ENCODE peak calls at places on chromosome 10, in eight cellular contexts. G is heart left ventricle, O is transverse colon, K is prostate gland, T is uterus, F is A549, N is HCT116, V is H1. L is an unnamed sample.

GRCh38 chr10:15487376-15487775 is 116.3 kb upstream of the FAM171A1 start:
- DNase-seq in G (no peak), V (no peak), F (no peak), T (no peak), K (no peak), N (no peak), O (no peak), L (no peak)

GRCh38 chr10:501596-501995 is 187.9 kb downstream of the DIP2C start:
- DNase-seq in G (no peak), T (peak), K (no peak), V (no peak), O (no peak), N (no peak), F (no peak), L (no peak)

GRCh38 chr10:123249894-123250293 is 95.7 kb downstream of the BUB3 start:
- DNase-seq in G (no peak), V (no peak), K (no peak), T (no peak), F (no peak), O (no peak), N (no peak), L (no peak)

GRCh38 chr10:110547139-110547761 is 20.2 kb upstream of the SMC3 start:
- DNase-seq in N (peak), G (no peak), O (no peak), K (no peak), F (peak), T (no peak), V (no peak), L (no peak)

GRCh38 chr10:50464004-50464409 is 159.7 kb downstream of the SGMS1 start:
- DNase-seq in N (no peak), F (no peak), G (no peak), V (no peak), K (no peak), T (no peak), O (no peak), L (no peak)

GRCh38 chr10:122207135-122207534 is 64.0 kb upstream of the BTBD16 start:
- DNase-seq in K (no peak), O (no peak), G (no peak), V (no peak), N (no peak), F (no peak), T (no peak), L (no peak)

GRCh38 chr10:57692255-57692980 is 575.3 kb downstream of the IPMK start:
- DNase-seq in F (peak), T (no peak), N (no peak), O (no peak), K (no peak), V (no peak), G (no peak), L (no peak)

GRCh38 chr10:121715076-121715475 is 116.8 kb upstream of the FGFR2 start:
- DNase-seq in K (no peak), G (no peak), F (no peak), O (no peak), N (no peak), V (no peak), T (no peak), L (peak)

GRCh38 chr10:3429651-3430050 is 257.1 kb upstream of the PITRM1 start:
- DNase-seq in K (no peak), V (no peak), G (no peak), F (no peak), N (no peak), T (peak), O (no peak), L (no peak)

GRCh38 chr10:103668351-103669242 is 175.1 kb downstream of the NEURL1 start:
- DNase-seq in F (no peak), T (peak), O (peak), N (no peak), G (peak), V (no peak), K (no peak), L (peak)

GRCh38 chr10:29811751-29812427 is 177.1 kb upstream of the SVIL start:
- DNase-seq in G (peak), N (no peak), O (peak), F (peak), K (peak), T (peak), V (no peak), L (no peak)
- TF ChIP-seq POLR2A in G (no peak), N (no peak), O (no peak), F (no peak), K (no peak), T (no peak), V (no peak), L (no peak)

GRCh38 chr10:96025566-96025965 is 17.8 kb upstream of the CCNJ start:
- DNase-seq in F (peak), G (no peak), O (no peak), K (no peak), T (no peak), V (no peak), N (peak), L (no peak)
- TF ChIP-seq CTCF in F (no peak), G (no peak), O (no peak), K (no peak), T (no peak), V (peak), N (peak), L (no peak)

GRCh38 chr10:24518981-24519597 is 204.6 kb downstream of the ARHGAP21 start:
- DNase-seq in V (no peak), G (peak), K (peak), O (peak), T (peak), N (peak), F (peak), L (no peak)
- TF ChIP-seq POLR2A in V (no peak), G (no peak), K (no peak), O (no peak), T (no peak), N (no peak), F (no peak), L (no peak)

GRCh38 chr10:71370031-71370430 is 26.7 kb upstream of the CDH23 start:
- DNase-seq in K (no peak), T (no peak), F (no peak), G (no peak), V (no peak), N (no peak), O (no peak), L (no peak)

GRCh38 chr10:71367279-71367678 is 29.4 kb upstream of the CDH23 start:
- DNase-seq in G (no peak), O (no peak), V (no peak), K (no peak), N (no peak), T (no peak), F (no peak), L (no peak)

GRCh38 chr10:71366710-71367109 is 30.0 kb upstream of the CDH23 start:
- DNase-seq in O (no peak), F (no peak), T (no peak), V (no peak), N (no peak), G (no peak), K (no peak), L (no peak)

GRCh38 chr10:71369602-71370001 is 27.1 kb upstream of the CDH23 start:
- DNase-seq in N (no peak), V (no peak), O (no peak), T (no peak), K (no peak), G (no peak), F (no peak), L (no peak)

DNA sequence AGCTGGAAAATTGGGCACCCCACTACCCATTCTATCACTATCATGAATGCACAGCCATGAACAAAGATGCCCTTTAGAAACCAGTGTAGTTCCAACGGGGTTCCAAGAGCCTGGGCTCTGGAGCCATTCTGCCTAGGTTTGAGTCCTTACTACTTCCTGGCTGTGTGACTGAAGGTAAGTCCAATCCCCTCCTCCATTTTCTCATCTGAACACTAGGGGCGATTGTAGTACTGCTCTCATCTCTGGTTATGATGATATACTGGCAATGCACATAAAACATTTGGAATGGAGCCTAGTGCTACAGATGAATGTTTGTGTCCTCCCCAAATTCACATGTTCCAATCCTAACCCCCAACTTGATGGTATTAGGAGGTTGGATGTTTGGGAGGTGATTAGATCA is 28.1 kb upstream of the CDH23 start:
- DNase-seq in N (no peak), O (no peak), T (no peak), G (no peak), K (no peak), F (peak), V (no peak), L (no peak)
- TF ChIP-seq CTCF in N (peak), O (no peak), T (no peak), G (no peak), K (no peak), F (no peak), V (peak), L (no peak)

GRCh38 chr10:35636942-35637341 is 5.2 kb downstream of the FZD8 start:
- DNase-seq in G (no peak), V (no peak), N (no peak), O (no peak), F (no peak), K (no peak), T (no peak), L (no peak)

GRCh38 chr10:35633006-35633980 is 8.8 kb downstream of the FZD8 start:
- DNase-seq in G (no peak), T (no peak), V (no peak), N (no peak), F (no peak), K (no peak), O (no peak), L (no peak)

GRCh38 chr10:35637456-35637855 is 4.6 kb downstream of the FZD8 start:
- DNase-seq in F (no peak), N (no peak), T (no peak), V (no peak), O (no peak), G (no peak), K (no peak), L (no peak)

GRCh38 chr10:35638116-35638515 is 4.0 kb downstream of the FZD8 start:
- DNase-seq in N (no peak), K (no peak), F (no peak), T (no peak), V (no peak), O (no peak), G (no peak), L (no peak)

DNA sequence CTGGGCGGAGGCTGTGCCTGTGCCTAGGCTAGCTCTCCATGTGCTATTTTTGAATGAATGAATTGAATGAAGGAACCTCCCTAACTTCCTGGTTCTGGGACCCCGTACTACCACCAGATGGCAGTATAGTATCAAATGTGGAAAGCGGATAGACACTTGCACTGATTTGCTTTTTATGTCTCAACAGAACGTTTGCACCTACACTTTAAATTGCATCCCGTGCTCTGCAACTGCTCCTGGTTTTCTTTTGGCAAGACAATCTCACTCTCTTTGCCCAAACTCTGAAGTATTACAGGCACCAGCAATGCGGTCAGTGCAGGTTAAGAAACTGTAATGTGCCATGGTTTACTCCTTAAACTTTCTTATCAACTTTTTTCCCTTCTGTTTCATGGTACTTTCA is 6.5 kb downstream of the FZD8 start:
- DNase-seq in K (peak), V (no peak), G (no peak), N (peak), O (peak), F (peak), T (peak), L (no peak)
- TF ChIP-seq POLR2A in K (no peak), V (no peak), G (no peak), N (no peak), O (no peak), F (no peak), T (no peak), L (no peak)

GRCh38 chr10:100970076-100970913 is 991 bp downstream of the SEMA4G start:
- DNase-seq in N (peak), G (no peak), O (peak), V (no peak), F (peak), K (peak), T (no peak), L (no peak)
- TF ChIP-seq CTCF in N (no peak), G (no peak), O (no peak), V (no peak), F (no peak), K (no peak), T (no peak), L (no peak)

DNA sequence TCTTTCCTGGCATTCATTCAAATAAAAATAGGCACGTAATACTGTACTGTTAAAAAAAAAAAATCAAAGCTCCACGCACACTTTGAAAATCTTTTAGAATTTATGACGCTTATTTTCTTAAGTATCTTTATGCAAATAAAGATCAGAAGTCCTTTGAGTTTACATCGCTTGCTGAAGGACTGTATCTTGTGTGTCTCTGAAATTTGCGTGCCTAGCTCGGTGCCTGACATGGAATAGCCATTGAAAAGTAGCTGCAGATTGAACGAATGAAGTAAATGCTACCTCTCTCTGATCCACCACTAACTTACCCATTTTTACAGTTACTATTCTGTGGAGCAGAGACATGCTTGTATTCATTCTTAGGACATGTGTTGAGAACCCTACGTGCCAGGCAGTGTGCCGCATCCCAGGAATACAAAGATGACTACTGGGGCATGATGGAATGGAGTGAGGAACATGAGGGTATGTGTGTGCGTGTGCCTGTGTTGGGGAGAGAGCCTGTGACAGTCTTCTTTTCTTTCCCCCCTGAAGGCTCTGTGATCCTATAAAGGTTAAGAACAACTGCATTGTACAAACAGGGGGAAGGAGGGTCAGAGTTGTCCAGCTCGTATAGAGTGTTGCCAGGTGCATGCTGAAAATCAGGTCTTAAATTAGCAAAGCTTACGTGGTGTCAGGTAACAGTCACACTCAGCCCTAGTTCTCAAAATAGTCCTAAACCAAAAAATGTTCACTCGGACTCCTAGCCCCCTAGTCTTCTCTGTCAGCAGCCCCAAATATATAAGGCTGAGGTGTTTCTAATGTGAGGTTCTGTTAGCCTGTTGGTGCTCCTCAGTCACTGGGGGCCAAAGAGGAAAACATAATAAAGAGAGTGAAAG is 161.8 kb downstream of the CELF2 start:
- DNase-seq in V (no peak), K (no peak), O (no peak), F (no peak), N (no peak), G (no peak), T (no peak), L (no peak)
- TF ChIP-seq POLR2A in V (no peak), K (no peak), O (no peak), F (no peak), N (no peak), G (no peak), T (no peak), L (no peak)

GRCh38 chr10:69056536-69057260 is 31.2 kb upstream of the SRGN start:
- DNase-seq in K (no peak), T (no peak), O (no peak), F (no peak), G (no peak), V (no peak), N (no peak), L (no peak)

GRCh38 chr10:69056129-69056528 is 31.8 kb upstream of the SRGN start:
- DNase-seq in K (no peak), V (no peak), T (no peak), O (no peak), F (no peak), N (no peak), G (peak), L (no peak)

GRCh38 chr10:69057951-69058297 is 30.0 kb upstream of the SRGN start:
- DNase-seq in N (no peak), T (no peak), F (no peak), V (no peak), O (no peak), G (no peak), K (no peak), L (no peak)

GRCh38 chr10:69055241-69055640 is 32.7 kb upstream of the SRGN start:
- DNase-seq in T (no peak), N (no peak), F (no peak), K (no peak), O (no peak), V (no peak), G (no peak), L (no peak)

DNA sequence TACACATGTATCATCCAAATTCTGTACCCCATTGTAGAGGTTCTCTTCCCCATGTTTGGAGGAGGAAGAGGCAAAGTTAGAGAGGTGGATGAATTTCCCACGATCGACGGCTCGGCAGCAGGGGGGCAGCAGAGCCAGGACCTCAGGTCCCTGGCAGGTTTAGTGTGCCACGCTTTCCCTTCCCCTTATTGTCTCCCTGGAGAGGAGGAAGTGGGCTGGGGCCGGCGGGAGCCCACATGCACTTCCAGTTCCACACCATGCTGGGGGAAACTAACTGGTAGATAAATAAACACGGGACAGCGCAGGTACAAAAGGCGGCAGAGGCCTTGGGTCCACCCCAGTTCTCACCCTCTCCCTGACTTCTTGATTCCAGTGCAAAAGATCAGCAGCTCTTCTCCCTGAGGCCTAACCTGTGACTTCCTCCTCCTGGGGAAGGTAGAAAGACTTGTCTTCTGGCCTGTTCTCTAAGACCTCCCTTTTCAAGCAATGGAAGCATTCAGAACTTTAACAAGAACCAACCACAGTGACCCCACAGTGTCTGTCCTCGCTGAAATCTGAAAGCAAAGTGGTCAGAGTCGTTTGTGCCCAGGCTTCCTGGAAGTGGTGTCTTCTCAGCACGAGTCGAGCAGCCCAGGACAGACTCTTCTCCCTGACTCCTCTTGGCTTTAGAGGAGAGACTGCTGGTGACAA is 30.5 kb upstream of the SRGN start:
- DNase-seq in K (no peak), V (no peak), O (peak), T (no peak), F (no peak), N (no peak), G (peak), L (peak)
- TF ChIP-seq CTCF in K (no peak), V (no peak), O (no peak), T (peak), F (no peak), N (no peak), G (peak), L (no peak)

GRCh38 chr10:97640174-97640867 is at the start of gene PI4K2A:
- DNase-seq in G (peak), O (peak), N (peak), V (peak), F (peak), K (peak), T (peak), L (peak)
- TF ChIP-seq POLR2A in G (peak), O (peak), N (no peak), V (peak), F (peak), K (peak), T (peak), L (no peak)

GRCh38 chr10:119892188-119893065 is at the start of gene SEC23IP:
- DNase-seq in N (peak), G (peak), O (peak), K (peak), F (peak), T (peak), V (peak), L (peak)
- TF ChIP-seq CTCF in N (no peak), G (no peak), O (no peak), K (no peak), F (no peak), T (peak), V (no peak), L (peak)